ENCODE peak calls at places on chromosomes 3 and 15, in eight cellular contexts. One of them, this sample, is unnamed.

GRCh38 chr15:41934843-41935242 is 37.5 kb downstream of the EHD4 start:
- DNase-seq in mesenchymal stem cell: no peak
- DNase-seq in GM23248: no peak
- DNase-seq in IMR-90: no peak
- DNase-seq in PC-3: peak; percentile 85
- DNase-seq in HCT116: no peak
- DNase-seq in mammary epithelial cell: peak; percentile 67
- DNase-seq in OCI-LY7: peak; percentile 64
- DNase-seq in this sample: no peak

GRCh38 chr3:194292331-194292730 is 58.8 kb downstream of the CPN2 start:
- DNase-seq in mesenchymal stem cell: no peak
- DNase-seq in GM23248: no peak
- DNase-seq in IMR-90: no peak
- DNase-seq in PC-3: no peak
- DNase-seq in HCT116: no peak
- DNase-seq in mammary epithelial cell: no peak
- DNase-seq in OCI-LY7: no peak
- DNase-seq in this sample: no peak

GRCh38 chr3:106710596-106710995 is 666.6 kb upstream of the CCDC54 start:
- DNase-seq in mesenchymal stem cell: no peak
- DNase-seq in GM23248: no peak
- DNase-seq in IMR-90: no peak
- DNase-seq in PC-3: no peak
- DNase-seq in HCT116: no peak
- DNase-seq in mammary epithelial cell: no peak
- DNase-seq in OCI-LY7: no peak
- DNase-seq in this sample: no peak

GRCh38 chr3:32045091-32045964 is 61.1 kb upstream of the GPD1L start:
- DNase-seq in mesenchymal stem cell: peak; percentile 70
- DNase-seq in GM23248: peak; percentile 45
- DNase-seq in IMR-90: peak; percentile 81
- DNase-seq in PC-3: peak; percentile 92
- DNase-seq in HCT116: peak; percentile 8
- DNase-seq in mammary epithelial cell: peak; percentile 74
- DNase-seq in OCI-LY7: no peak
- DNase-seq in this sample: peak; percentile 99

GRCh38 chr15:91022832-91023129 is 387 bp upstream of the VPS33B start:
- DNase-seq in mesenchymal stem cell: no peak
- DNase-seq in GM23248: no peak
- DNase-seq in IMR-90: no peak
- DNase-seq in PC-3: no peak
- DNase-seq in HCT116: no peak
- DNase-seq in mammary epithelial cell: no peak
- DNase-seq in OCI-LY7: no peak
- DNase-seq in this sample: no peak

GRCh38 chr3:100396967-100397366 is 3.9 kb downstream of the TOMM70 start:
- DNase-seq in mesenchymal stem cell: no peak
- DNase-seq in GM23248: peak; percentile 11
- DNase-seq in IMR-90: no peak
- DNase-seq in PC-3: no peak
- DNase-seq in HCT116: no peak
- DNase-seq in mammary epithelial cell: no peak
- DNase-seq in OCI-LY7: no peak
- DNase-seq in this sample: no peak

GRCh38 chr3:64255941-64256340 is 30.7 kb upstream of the PRICKLE2 start:
- DNase-seq in mesenchymal stem cell: no peak
- DNase-seq in GM23248: no peak
- DNase-seq in IMR-90: no peak
- DNase-seq in PC-3: no peak
- DNase-seq in HCT116: no peak
- DNase-seq in mammary epithelial cell: no peak
- DNase-seq in OCI-LY7: no peak
- DNase-seq in this sample: no peak

GRCh38 chr3:137191133-137191923 is 233.5 kb downstream of the IL20RB start:
- DNase-seq in mesenchymal stem cell: no peak
- DNase-seq in GM23248: peak; percentile 15
- DNase-seq in IMR-90: no peak
- DNase-seq in PC-3: no peak
- DNase-seq in HCT116: no peak
- DNase-seq in mammary epithelial cell: no peak
- DNase-seq in OCI-LY7: no peak
- DNase-seq in this sample: no peak

GRCh38 chr3:13092621-13093339 is 19.6 kb upstream of the IQSEC1 start:
- DNase-seq in mesenchymal stem cell: no peak
- DNase-seq in GM23248: no peak
- DNase-seq in IMR-90: no peak
- DNase-seq in PC-3: peak; percentile 83
- DNase-seq in HCT116: no peak
- DNase-seq in mammary epithelial cell: no peak
- DNase-seq in OCI-LY7: no peak
- DNase-seq in this sample: no peak

GRCh38 chr3:20515834-20516233 is 329.8 kb upstream of the SGO1 start:
- DNase-seq in mesenchymal stem cell: no peak
- DNase-seq in GM23248: no peak
- DNase-seq in IMR-90: no peak
- DNase-seq in PC-3: no peak
- DNase-seq in HCT116: no peak
- DNase-seq in mammary epithelial cell: no peak
- DNase-seq in OCI-LY7: no peak
- DNase-seq in this sample: no peak

GRCh38 chr3:20510396-20510795 is 324.4 kb upstream of the SGO1 start:
- DNase-seq in mesenchymal stem cell: no peak
- DNase-seq in GM23248: no peak
- DNase-seq in IMR-90: no peak
- DNase-seq in PC-3: no peak
- DNase-seq in HCT116: no peak
- DNase-seq in mammary epithelial cell: no peak
- DNase-seq in OCI-LY7: no peak
- DNase-seq in this sample: no peak

DNA sequence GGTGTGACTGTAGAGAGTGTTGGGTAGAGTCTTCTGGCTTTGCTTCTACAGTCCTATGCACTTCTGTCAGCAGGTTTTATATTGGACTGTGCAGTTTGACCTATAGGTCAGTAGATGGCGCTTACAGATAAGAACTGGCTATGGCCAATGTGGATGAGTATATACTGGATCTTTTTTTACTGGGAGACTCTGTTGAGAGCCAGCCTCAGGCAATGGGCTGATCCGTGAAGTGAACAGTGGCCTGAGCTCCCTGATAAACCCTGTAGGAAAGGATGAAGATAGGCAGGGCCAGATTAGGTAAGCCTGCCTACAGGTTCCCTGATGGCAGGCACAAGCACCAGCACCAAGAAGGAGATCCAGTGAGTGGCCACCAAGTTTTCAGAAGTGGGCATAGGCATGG is 325.9 kb upstream of the SGO1 start:
- DNase-seq in mesenchymal stem cell: peak; percentile 49
- DNase-seq in GM23248: peak; percentile 86
- DNase-seq in IMR-90: peak; percentile 58
- DNase-seq in PC-3: peak; percentile 76
- DNase-seq in HCT116: no peak
- DNase-seq in mammary epithelial cell: peak; percentile 47
- DNase-seq in OCI-LY7: peak; percentile 62
- DNase-seq in this sample: peak; percentile 69
- H2AFZ ChIP-seq in mesenchymal stem cell: no peak overlapping the region
- H2AFZ ChIP-seq in GM23248: no peak overlapping the region
- H2AFZ ChIP-seq in IMR-90: no peak overlapping the region
- H2AFZ ChIP-seq in PC-3: no peak overlapping the region
- H2AFZ ChIP-seq in HCT116: no peak overlapping the region
- H2AFZ ChIP-seq in mammary epithelial cell: no peak overlapping the region
- H2AFZ ChIP-seq in OCI-LY7: no peak overlapping the region
- H2AFZ ChIP-seq in this sample: peak overlapping the region; percentile 48

GRCh38 chr3:45965281-45966052 is 22.2 kb downstream of the CXCR6 start:
- DNase-seq in mesenchymal stem cell: no peak
- DNase-seq in GM23248: no peak
- DNase-seq in IMR-90: no peak
- DNase-seq in PC-3: no peak
- DNase-seq in HCT116: no peak
- DNase-seq in mammary epithelial cell: no peak
- DNase-seq in OCI-LY7: no peak
- DNase-seq in this sample: no peak
- H3K36me3 ChIP-seq in mesenchymal stem cell: peaks cover 98% of the 10 kb centered on the region
- H3K36me3 ChIP-seq in GM23248: peaks cover 14% of the 10 kb centered on the region
- H3K36me3 ChIP-seq in IMR-90: peaks cover 69% of the 10 kb centered on the region
- H3K36me3 ChIP-seq in PC-3: peaks cover 21% of the 10 kb centered on the region
- H3K36me3 ChIP-seq in HCT116: peaks cover 25% of the 10 kb centered on the region
- H3K36me3 ChIP-seq in mammary epithelial cell: peaks cover 5% of the 10 kb centered on the region
- H3K36me3 ChIP-seq in OCI-LY7: peaks cover 86% of the 10 kb centered on the region
- H3K36me3 ChIP-seq in this sample: peaks cover 32% of the 10 kb centered on the region

GRCh38 chr15:38671003-38671382 is 106.4 kb upstream of the RASGRP1 start:
- DNase-seq in mesenchymal stem cell: no peak
- DNase-seq in GM23248: no peak
- DNase-seq in IMR-90: no peak
- DNase-seq in PC-3: no peak
- DNase-seq in HCT116: no peak
- DNase-seq in mammary epithelial cell: no peak
- DNase-seq in OCI-LY7: no peak
- DNase-seq in this sample: no peak
- H3K27ac ChIP-seq in mesenchymal stem cell: no peak overlapping the region
- H3K27ac ChIP-seq in GM23248: no peak overlapping the region
- H3K27ac ChIP-seq in IMR-90: no peak overlapping the region
- H3K27ac ChIP-seq in PC-3: no peak overlapping the region
- H3K27ac ChIP-seq in HCT116: no peak overlapping the region
- H3K27ac ChIP-seq in mammary epithelial cell: no peak overlapping the region
- H3K27ac ChIP-seq in OCI-LY7: peak overlapping the region; percentile 69
- H3K27ac ChIP-seq in this sample: no peak overlapping the region

GRCh38 chr3:196140224-196140623 is 58.3 kb upstream of the TFRC start:
- DNase-seq in mesenchymal stem cell: no peak
- DNase-seq in GM23248: no peak
- DNase-seq in IMR-90: no peak
- DNase-seq in PC-3: no peak
- DNase-seq in HCT116: no peak
- DNase-seq in mammary epithelial cell: no peak
- DNase-seq in OCI-LY7: no peak
- DNase-seq in this sample: no peak
- H2AFZ ChIP-seq in mesenchymal stem cell: no peak overlapping the region
- H2AFZ ChIP-seq in GM23248: no peak overlapping the region
- H2AFZ ChIP-seq in IMR-90: no peak overlapping the region
- H2AFZ ChIP-seq in PC-3: no peak overlapping the region
- H2AFZ ChIP-seq in HCT116: no peak overlapping the region
- H2AFZ ChIP-seq in mammary epithelial cell: no peak overlapping the region
- H2AFZ ChIP-seq in OCI-LY7: no peak overlapping the region
- H2AFZ ChIP-seq in this sample: no peak overlapping the region